ENCODE peak calls at places on chromosomes 2 and 18, in nine cellular contexts. S is SK-N-SH, V is coronary artery, L is fibroblast of pulmonary artery, Q is tibial artery, Y is stomach, M is AG09309, X is heart right ventricle, Z is heart left ventricle. C is an unnamed sample.

GRCh38 chr2:74507926-74508520 is 528 bp upstream of the PCGF1 start:
- DNase-seq in S (peak), V (no peak), L (peak), Q (peak), Y (no peak), M (no peak), X (peak), Z (no peak), C (no peak)

GRCh38 chr18:13137939-13138821 is 80.4 kb upstream of the LDLRAD4 start:
- DNase-seq in S (no peak), V (no peak), L (peak), Q (peak), Y (peak), M (no peak), X (peak), Z (no peak), C (no peak)

GRCh38 chr18:12248926-12249720 is 5.0 kb upstream of the CIDEA start:
- DNase-seq in S (no peak), V (no peak), L (no peak), Q (no peak), Y (no peak), M (no peak), X (no peak), Z (no peak), C (no peak)

GRCh38 chr2:138121769-138122661 is 157.7 kb downstream of the HNMT start:
- DNase-seq in S (no peak), V (no peak), L (no peak), Q (no peak), Y (peak), M (no peak), X (no peak), Z (no peak), C (peak)

GRCh38 chr2:9693138-9693520 is 62.3 kb upstream of the YWHAQ start:
- DNase-seq in S (no peak), V (peak), L (peak), Q (peak), Y (no peak), M (peak), X (peak), Z (peak), C (peak)

GRCh38 chr18:23835506-23835905 is 146.3 kb downstream of the LAMA3 start:
- DNase-seq in S (no peak), V (no peak), L (peak), Q (no peak), Y (no peak), M (no peak), X (no peak), Z (no peak), C (no peak)

GRCh38 chr18:14919666-14920065 is 171.7 kb downstream of the ANKRD30B start:
- DNase-seq in S (no peak), V (no peak), L (no peak), Q (no peak), Y (peak), M (no peak), X (no peak), Z (no peak), C (no peak)

GRCh38 chr18:8450898-8451665 is 158.2 kb upstream of the RAB12 start:
- DNase-seq in S (no peak), V (no peak), L (no peak), Q (no peak), Y (no peak), M (no peak), X (peak), Z (no peak), C (no peak)

GRCh38 chr2:10001551-10001950 is 41.8 kb upstream of the KLF11 start:
- DNase-seq in S (no peak), V (no peak), L (no peak), Q (no peak), Y (no peak), M (no peak), X (no peak), Z (no peak), C (no peak)

GRCh38 chr18:79974025-79974424 is 9.6 kb downstream of the HSBP1L1 start:
- DNase-seq in S (no peak), V (no peak), L (no peak), Q (no peak), Y (no peak), M (no peak), X (no peak), Z (no peak), C (no peak)

GRCh38 chr2:100213595-100213994 is 71.2 kb upstream of the AFF3 start:
- DNase-seq in S (no peak), V (no peak), L (no peak), Q (no peak), Y (peak), M (no peak), X (peak), Z (peak), C (no peak)

GRCh38 chr18:2325308-2325849 is 245.9 kb downstream of the METTL4 start:
- DNase-seq in S (no peak), V (no peak), L (peak), Q (no peak), Y (no peak), M (no peak), X (no peak), Z (no peak), C (no peak)

GRCh38 chr2:90069290-90069894 is 1377.9 kb downstream of the RPIA start:
- DNase-seq in S (peak), V (no peak), L (no peak), Q (no peak), Y (peak), M (no peak), X (peak), Z (peak), C (no peak)

GRCh38 chr2:152594792-152595191 is 122.5 kb downstream of the PRPF40A start:
- DNase-seq in S (no peak), V (peak), L (peak), Q (peak), Y (no peak), M (no peak), X (no peak), Z (no peak), C (no peak)

GRCh38 chr2:130328710-130329109 is 14.0 kb upstream of the IMP4 start:
- DNase-seq in S (no peak), V (no peak), L (no peak), Q (no peak), Y (no peak), M (no peak), X (no peak), Z (no peak), C (no peak)

GRCh38 chr18:9135081-9135911 is 1.3 kb upstream of the ANKRD12 start:
- DNase-seq in S (no peak), V (no peak), L (no peak), Q (no peak), Y (no peak), M (no peak), X (no peak), Z (no peak), C (no peak)

GRCh38 chr18:74534981-74535649 is 815 bp downstream of the CNDP1 start:
- DNase-seq in S (no peak), V (peak), L (no peak), Q (no peak), Y (peak), M (no peak), X (no peak), Z (no peak), C (no peak)

GRCh38 chr2:230384986-230385385 is 31.0 kb upstream of the SP100 start:
- DNase-seq in S (no peak), V (no peak), L (no peak), Q (no peak), Y (no peak), M (no peak), X (no peak), Z (no peak), C (no peak)

GRCh38 chr2:97688062-97688827 is 18.7 kb downstream of the C2orf92 start:
- DNase-seq in S (no peak), V (no peak), L (no peak), Q (no peak), Y (no peak), M (no peak), X (no peak), Z (no peak), C (no peak)

GRCh38 chr2:231524477-231525247 is 5.6 kb downstream of the NMUR1 start:
- DNase-seq in S (no peak), V (no peak), L (no peak), Q (no peak), Y (no peak), M (no peak), X (peak), Z (no peak), C (no peak)

GRCh38 chr2:13050764-13051163 is 334.0 kb downstream of the TRIB2 start:
- DNase-seq in S (no peak), V (no peak), L (peak), Q (no peak), Y (no peak), M (peak), X (no peak), Z (no peak), C (no peak)

GRCh38 chr2:68767996-68768395 is 33.4 kb downstream of the ARHGAP25 start:
- DNase-seq in S (no peak), V (no peak), L (no peak), Q (no peak), Y (no peak), M (no peak), X (no peak), Z (no peak), C (no peak)

GRCh38 chr18:54672846-54673475 is 81.9 kb downstream of the DYNAP start:
- DNase-seq in S (no peak), V (no peak), L (no peak), Q (no peak), Y (peak), M (no peak), X (no peak), Z (no peak), C (no peak)

GRCh38 chr2:113234721-113235346 is 43.9 kb downstream of the PAX8 start:
- DNase-seq in S (no peak), V (no peak), L (no peak), Q (no peak), Y (no peak), M (no peak), X (no peak), Z (no peak), C (no peak)

DNA sequence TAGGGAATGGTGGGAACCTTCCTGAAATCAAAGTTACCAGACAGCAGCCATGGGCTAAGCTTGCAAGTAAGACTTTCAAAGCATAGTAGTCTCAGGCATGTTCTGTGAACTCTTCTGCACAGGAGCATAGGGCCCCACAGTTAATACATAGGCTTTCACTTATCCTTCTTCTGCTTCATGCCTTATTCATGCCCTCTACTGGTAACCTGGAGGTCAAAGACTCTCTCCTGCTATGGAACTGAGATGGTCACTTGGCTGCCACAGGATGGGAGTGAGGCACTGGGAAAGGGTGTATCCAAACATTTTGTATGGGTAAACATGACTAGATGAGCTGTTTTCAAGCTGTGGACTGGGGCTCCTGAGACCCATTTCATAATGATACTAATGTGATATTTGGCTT is 49.1 kb upstream of the ZNF638 start:
- DNase-seq in S (no peak), V (no peak), L (no peak), Q (no peak), Y (no peak), M (no peak), X (no peak), Z (no peak), C (no peak)
- TF ChIP-seq CTCF in S (peak), V (no peak), L (no peak), Q (no peak), Y (no peak), M (peak), X (no peak), Z (no peak), C (peak)

GRCh38 chr18:77208969-77209368 is 40.7 kb upstream of the GALR1 start:
- DNase-seq in S (no peak), V (no peak), L (peak), Q (peak), Y (peak), M (no peak), X (no peak), Z (no peak), C (no peak)
- H3K4me3 ChIP-seq in S (no peak), V (no peak), L (peak), Q (no peak), Y (no peak), M (no peak), X (no peak), Z (peak), C (no peak)

DNA sequence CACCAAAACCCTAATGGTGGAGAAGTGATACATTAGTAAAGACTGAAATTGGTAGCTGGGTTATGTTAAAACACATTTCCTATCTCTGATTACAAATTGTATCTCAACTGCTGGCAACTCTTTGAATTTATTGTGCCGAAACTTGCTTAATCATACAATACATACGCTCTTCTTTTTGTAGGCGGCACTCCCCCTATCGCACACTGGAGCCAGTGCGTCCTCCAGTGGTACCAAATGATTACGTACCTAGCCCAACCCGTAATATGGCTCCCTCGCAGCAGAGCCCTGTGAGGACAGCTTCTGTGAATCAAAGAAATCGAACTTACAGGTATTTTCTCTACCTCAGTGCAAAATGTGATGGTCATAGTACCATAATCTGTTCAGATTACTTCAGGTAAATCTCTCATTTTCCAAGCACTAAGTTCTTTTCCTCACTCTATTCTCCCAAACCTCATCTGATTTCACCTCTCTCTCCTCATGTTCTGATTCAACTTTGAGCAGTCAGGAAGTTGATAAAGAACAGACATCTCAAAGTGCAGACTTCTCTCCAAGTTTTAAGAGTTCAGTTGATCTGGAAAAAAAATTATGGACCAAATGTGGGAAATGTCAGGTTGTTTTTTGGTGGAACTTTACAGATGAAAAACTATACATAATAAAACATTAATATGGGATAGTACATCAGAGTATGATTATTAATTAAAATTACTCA is 66.5 kb downstream of the ABI2 start:
- DNase-seq in S (peak), V (no peak), L (peak), Q (no peak), Y (no peak), M (no peak), X (no peak), Z (no peak), C (no peak)
- TF ChIP-seq CTCF in S (no peak), V (no peak), L (no peak), Q (no peak), Y (no peak), M (no peak), X (no peak), Z (no peak), C (no peak)

DNA sequence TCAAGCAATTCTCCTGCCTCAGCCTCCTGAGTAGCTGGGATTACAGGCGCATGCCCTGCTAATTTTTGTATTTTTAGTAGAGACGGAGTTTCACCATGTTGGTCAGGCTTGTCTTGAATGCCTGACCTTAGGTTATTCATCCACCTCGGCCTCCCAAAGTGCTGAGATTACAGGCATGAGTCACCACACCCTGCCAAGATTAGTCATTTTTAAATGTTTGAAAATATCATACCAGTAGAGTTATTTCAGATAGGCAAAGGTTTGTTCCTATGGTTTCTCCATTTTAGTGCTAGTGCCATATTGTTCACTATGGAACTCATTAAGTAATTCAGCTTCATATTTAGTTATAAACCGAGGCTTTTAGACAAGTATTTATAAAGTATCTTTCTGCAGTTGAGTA is 52.3 kb downstream of the HIBCH start:
- DNase-seq in S (no peak), V (no peak), L (peak), Q (no peak), Y (no peak), M (peak), X (no peak), Z (no peak), C (peak)
- H3K4me3 ChIP-seq in S (no peak), V (no peak), L (no peak), Q (no peak), Y (no peak), M (no peak), X (no peak), Z (no peak), C (no peak)

GRCh38 chr18:62526098-62527025 is 3.5 kb downstream of the ZCCHC2 start:
- DNase-seq in S (peak), V (peak), L (peak), Q (peak), Y (peak), M (peak), X (peak), Z (peak), C (peak)
- TF ChIP-seq CTCF in S (no peak), V (no peak), L (no peak), Q (no peak), Y (no peak), M (no peak), X (no peak), Z (no peak), C (no peak)

GRCh38 chr2:200616193-200616592 is 30.4 kb downstream of the AOX1 start:
- DNase-seq in S (no peak), V (no peak), L (no peak), Q (no peak), Y (no peak), M (no peak), X (no peak), Z (no peak), C (no peak)
- H3K4me3 ChIP-seq in S (no peak), V (no peak), L (no peak), Q (no peak), Y (no peak), M (no peak), X (no peak), Z (no peak), C (no peak)

GRCh38 chr2:224970311-224970710 is 72.0 kb downstream of the DOCK10 start:
- DNase-seq in S (no peak), V (no peak), L (no peak), Q (no peak), Y (no peak), M (no peak), X (no peak), Z (no peak), C (no peak)

GRCh38 chr2:224969633-224970292 is 72.5 kb downstream of the DOCK10 start:
- DNase-seq in S (no peak), V (no peak), L (no peak), Q (no peak), Y (no peak), M (no peak), X (no peak), Z (no peak), C (no peak)

GRCh38 chr2:224969095-224969494 is 73.2 kb downstream of the DOCK10 start:
- DNase-seq in S (no peak), V (no peak), L (no peak), Q (no peak), Y (no peak), M (no peak), X (no peak), Z (no peak), C (no peak)

GRCh38 chr2:224973112-224974016 is 68.9 kb downstream of the DOCK10 start:
- DNase-seq in S (no peak), V (no peak), L (no peak), Q (no peak), Y (peak), M (no peak), X (no peak), Z (no peak), C (peak)

GRCh38 chr2:224971214-224971613 is 71.1 kb downstream of the DOCK10 start:
- DNase-seq in S (no peak), V (no peak), L (no peak), Q (no peak), Y (peak), M (no peak), X (no peak), Z (no peak), C (no peak)
- TF ChIP-seq CTCF in S (no peak), V (no peak), L (no peak), Q (no peak), Y (no peak), M (no peak), X (no peak), Z (no peak), C (no peak)

DNA sequence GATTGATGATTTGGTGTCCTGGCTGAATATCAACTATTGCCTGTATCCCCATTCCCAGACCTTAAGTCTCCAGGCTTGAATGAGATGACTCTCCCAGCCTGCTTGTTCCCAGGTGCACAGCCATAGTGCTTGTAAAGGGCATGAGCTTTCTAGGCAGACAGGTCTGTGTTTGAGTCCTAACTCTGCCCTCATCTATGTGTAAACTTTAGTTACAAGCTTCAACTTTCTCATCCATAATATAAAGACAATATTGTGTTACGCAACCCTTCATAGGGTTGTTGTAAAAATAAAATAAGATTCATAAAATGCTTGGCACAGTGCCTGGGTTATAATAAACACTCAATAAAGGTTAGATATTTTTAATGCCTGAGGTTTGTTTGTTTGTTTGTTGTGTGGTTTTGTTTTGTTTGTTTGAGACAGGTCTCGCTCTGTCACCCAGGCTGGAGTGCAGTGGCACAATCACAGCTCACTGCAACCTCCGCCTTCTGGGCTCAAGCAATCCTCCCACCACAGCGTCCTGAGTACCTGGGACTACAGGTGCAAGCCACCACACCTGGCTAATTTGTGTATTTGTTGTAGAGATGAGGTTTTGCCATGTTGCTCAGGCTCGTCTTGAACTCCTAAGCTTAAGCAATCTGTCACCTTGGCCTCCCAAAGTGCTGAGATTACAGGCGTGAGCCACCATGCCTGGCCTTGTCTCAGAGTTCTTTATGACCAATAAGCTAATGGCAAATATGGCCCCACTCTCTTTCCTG is 89.4 kb upstream of the MAPRE2 start:
- DNase-seq in S (no peak), V (no peak), L (no peak), Q (no peak), Y (no peak), M (no peak), X (no peak), Z (no peak), C (no peak)
- H3K4me3 ChIP-seq in S (no peak), V (no peak), L (no peak), Q (no peak), Y (no peak), M (no peak), X (no peak), Z (no peak), C (no peak)